ENCODE peak calls at places on chromosome 12, in six cellular contexts. Z is pancreas, B is sigmoid colon, I is cardiac muscle cell, H is tibial nerve, N is psoas muscle. L is an unnamed sample.

GRCh38 chr12:120798696-120799095 is 73.1 kb downstream of the ACADS start:
- DNase-seq in Z (no peak), B (no peak), I (no peak), H (no peak), N (no peak), L (peak; percentile 10)

GRCh38 chr12:22333751-22334695 is 484 bp downstream of the ST8SIA1 start:
- DNase-seq in Z (no peak), B (peak; percentile 73), I (peak; percentile 48), H (no peak), N (peak; percentile 18), L (peak; percentile 27)

GRCh38 chr12:101698782-101699347 is 1.4 kb downstream of the CHPT1 start:
- DNase-seq in Z (no peak), B (no peak), I (no peak), H (no peak), N (no peak), L (peak; percentile 14)

GRCh38 chr12:5739862-5740370 is 205.1 kb downstream of the ANO2 start:
- DNase-seq in Z (no peak), B (no peak), I (no peak), H (no peak), N (no peak), L (no peak)

GRCh38 chr12:115437061-115437567 is 753.1 kb upstream of the TBX3 start:
- DNase-seq in Z (no peak), B (no peak), I (no peak), H (no peak), N (no peak), L (no peak)

GRCh38 chr12:86914716-86915115 is 658.5 kb upstream of the MGAT4C start:
- DNase-seq in Z (no peak), B (no peak), I (peak; percentile 45), H (no peak), N (no peak), L (peak; percentile 30)

GRCh38 chr12:116028619-116029018 is 248.9 kb downstream of the MED13L start:
- DNase-seq in Z (no peak), B (no peak), I (no peak), H (no peak), N (no peak), L (no peak)

GRCh38 chr12:47207005-47207717 is 127.4 kb upstream of the AMIGO2 start:
- DNase-seq in Z (no peak), B (no peak), I (no peak), H (no peak), N (no peak), L (no peak)

GRCh38 chr12:125081427-125081826 is 16.2 kb downstream of the AACS start:
- DNase-seq in Z (no peak), B (no peak), I (no peak), H (no peak), N (no peak), L (no peak)

GRCh38 chr12:119869720-119870119 is 7.4 kb downstream of the CIT start:
- DNase-seq in Z (no peak), B (no peak), I (no peak), H (no peak), N (peak; percentile 23), L (no peak)

GRCh38 chr12:65944637-65945036 is 120.4 kb downstream of the HMGA2 start:
- DNase-seq in Z (no peak), B (no peak), I (no peak), H (no peak), N (no peak), L (no peak)

GRCh38 chr12:103780992-103781391 is 60.0 kb downstream of the NT5DC3 start:
- DNase-seq in Z (no peak), B (no peak), I (no peak), H (no peak), N (no peak), L (no peak)

GRCh38 chr12:101697930-101698781 is 716 bp downstream of the CHPT1 start:
- DNase-seq in Z (peak; percentile 47), B (peak; percentile 82), I (peak; percentile 34), H (peak; percentile 25), N (peak; percentile 70), L (peak; percentile 20)

GRCh38 chr12:64780531-64781373 is 21.5 kb upstream of the GNS start:
- DNase-seq in Z (peak; percentile 85), B (peak; percentile 64), I (peak; percentile 52), H (no peak), N (peak; percentile 44), L (peak; percentile 28)

GRCh38 chr12:5588231-5588995 is 156.5 kb downstream of the NTF3 start:
- DNase-seq in Z (no peak), B (no peak), I (no peak), H (peak; percentile 52), N (no peak), L (no peak)

GRCh38 chr12:26555139-26555538 is 277.9 kb downstream of the ITPR2 start:
- DNase-seq in Z (no peak), B (no peak), I (no peak), H (no peak), N (no peak), L (no peak)

GRCh38 chr12:39646963-39647362 is 27.4 kb upstream of the ABCD2 start:
- DNase-seq in Z (no peak), B (no peak), I (no peak), H (peak; percentile 35), N (no peak), L (no peak)

GRCh38 chr12:112711026-112711425 is 80.5 kb upstream of the RPH3A start:
- DNase-seq in Z (no peak), B (no peak), I (no peak), H (no peak), N (no peak), L (no peak)

DNA sequence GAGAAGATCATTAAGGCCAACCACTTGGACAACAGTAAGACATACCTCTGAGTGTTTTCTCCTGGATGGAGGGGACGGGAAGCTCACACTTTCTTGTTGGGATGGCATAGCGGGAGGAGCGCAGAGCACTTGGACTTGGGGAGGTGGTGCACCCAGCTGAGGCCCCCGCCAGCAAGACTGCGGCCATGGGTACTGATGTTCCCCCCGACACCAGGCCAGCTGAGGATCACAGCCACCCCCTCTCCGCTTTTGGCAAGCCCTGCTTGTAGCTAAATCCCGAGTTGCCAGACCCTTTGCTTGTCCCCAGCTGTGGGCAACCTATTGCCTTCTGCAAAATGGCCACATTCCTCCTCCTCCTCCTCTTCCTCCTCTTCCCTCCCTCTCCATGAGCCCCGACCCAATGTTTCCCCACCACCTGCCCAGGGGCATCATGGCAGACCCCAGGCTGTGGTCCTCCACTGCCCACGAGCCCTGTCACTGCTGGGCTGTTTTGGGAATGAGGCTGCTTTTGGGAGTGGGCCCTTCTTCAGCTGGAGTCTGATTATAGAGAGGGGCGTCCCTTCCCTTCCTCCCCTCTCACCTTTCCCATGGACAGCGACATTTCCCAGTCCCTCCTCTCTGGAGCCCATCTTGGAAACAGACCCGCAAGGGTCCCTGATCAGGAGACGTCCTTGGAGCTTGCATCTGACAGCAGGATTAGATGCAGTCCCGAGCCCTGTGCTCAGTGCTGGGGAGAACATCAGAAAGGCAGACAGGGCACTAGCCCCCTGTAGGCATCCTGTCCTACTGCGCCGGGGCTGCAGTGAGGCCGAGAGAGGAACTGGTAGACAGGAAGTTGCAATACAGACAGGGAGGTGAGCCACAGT is 62.9 kb downstream of the PRMT8 start:
- DNase-seq in Z (no peak), B (no peak), I (no peak), H (no peak), N (no peak), L (no peak)
- H3K4me1 ChIP-seq in Z (no peaks in the 10 kb centered on the region), B (no peaks in the 10 kb centered on the region), I (no peaks in the 10 kb centered on the region), H (no peaks in the 10 kb centered on the region), N (no peaks in the 10 kb centered on the region), L (no peaks in the 10 kb centered on the region)

GRCh38 chr12:19129486-19130223 is at the start of gene PLEKHA5:
- DNase-seq in Z (peak; percentile 76), B (peak; percentile 81), I (peak; percentile 93), H (peak; percentile 52), N (peak; percentile 72), L (peak; percentile 80)
- TF ChIP-seq CTCF in Z (no peak), B (no peak), I (no peak), H (no peak), N (no peak), L (no peak)

GRCh38 chr12:122352394-122352793 is 70.1 kb downstream of the CLIP1 start:
- DNase-seq in Z (no peak), B (no peak), I (no peak), H (no peak), N (no peak), L (no peak)

GRCh38 chr12:122354958-122355641 is 67.4 kb downstream of the CLIP1 start:
- DNase-seq in Z (no peak), B (no peak), I (no peak), H (no peak), N (no peak), L (no peak)

GRCh38 chr12:122350444-122350843 is 72.0 kb downstream of the CLIP1 start:
- DNase-seq in Z (no peak), B (no peak), I (no peak), H (no peak), N (peak; percentile 40), L (peak; percentile 39)

GRCh38 chr12:122356192-122356635 is 66.3 kb downstream of the CLIP1 start:
- DNase-seq in Z (no peak), B (no peak), I (peak; percentile 56), H (peak; percentile 68), N (no peak), L (peak; percentile 62)

DNA sequence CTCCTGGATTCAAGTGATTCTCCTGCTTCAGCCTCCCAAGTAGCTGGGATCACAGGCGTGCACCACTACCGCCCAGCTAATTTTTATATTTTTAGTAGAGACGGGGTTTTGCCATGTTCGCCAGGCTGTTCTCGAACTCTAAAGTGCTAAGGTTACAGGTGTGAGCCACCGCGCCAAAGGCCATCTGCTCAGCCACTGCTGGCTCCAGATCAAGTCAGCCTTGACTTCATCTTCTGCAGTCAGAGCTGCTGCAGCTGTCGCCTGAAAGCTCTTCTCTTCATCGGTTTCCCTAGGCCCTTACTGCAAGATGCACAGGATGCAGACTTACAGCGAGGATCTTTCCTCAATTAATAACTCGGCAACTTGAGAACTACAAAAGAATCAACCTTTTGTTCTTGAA is 66.8 kb downstream of the CLIP1 start:
- DNase-seq in Z (no peak), B (no peak), I (no peak), H (no peak), N (peak; percentile 40), L (peak; percentile 18)
- H3K36me3 ChIP-seq in Z (peaks cover 58% of the 10 kb centered on the region), B (peaks cover 54% of the 10 kb centered on the region), I (peaks cover 5% of the 10 kb centered on the region), H (peaks cover 17% of the 10 kb centered on the region), N (peaks cover 14% of the 10 kb centered on the region), L (peaks cover 7% of the 10 kb centered on the region)

GRCh38 chr12:24724765-24725307 is 224.1 kb downstream of the BCAT1 start:
- DNase-seq in Z (no peak), B (no peak), I (no peak), H (no peak), N (no peak), L (no peak)

GRCh38 chr12:24718641-24719040 is 230.3 kb downstream of the BCAT1 start:
- DNase-seq in Z (no peak), B (no peak), I (no peak), H (no peak), N (no peak), L (no peak)

GRCh38 chr12:24714237-24714636 is 234.7 kb downstream of the BCAT1 start:
- DNase-seq in Z (no peak), B (no peak), I (no peak), H (no peak), N (no peak), L (no peak)

GRCh38 chr12:24723759-24724158 is 225.1 kb downstream of the BCAT1 start:
- DNase-seq in Z (no peak), B (no peak), I (no peak), H (no peak), N (no peak), L (no peak)

DNA sequence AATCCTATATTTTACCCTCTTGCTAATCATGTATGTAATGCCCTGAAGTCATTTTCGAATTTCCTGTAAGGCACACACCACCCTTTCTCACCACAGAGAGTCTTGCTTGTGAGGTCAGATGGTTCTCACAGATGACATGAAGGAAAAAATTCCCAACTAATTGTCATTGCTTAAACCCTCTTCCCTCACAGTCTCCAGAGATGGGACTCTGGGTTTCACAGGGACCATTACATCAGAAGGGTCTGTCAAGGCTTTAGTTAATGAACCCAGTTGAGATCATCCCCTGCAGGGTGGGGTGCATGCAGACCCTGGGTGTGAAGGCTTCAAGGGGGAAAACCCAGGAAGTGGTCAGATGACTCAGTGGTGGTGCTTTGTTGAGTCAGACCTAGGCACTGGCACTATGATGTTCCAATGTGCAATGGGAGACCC is 229.6 kb downstream of the BCAT1 start:
- DNase-seq in Z (no peak), B (no peak), I (no peak), H (no peak), N (no peak), L (no peak)
- H3K4me1 ChIP-seq in Z (no peaks in the 10 kb centered on the region), B (no peaks in the 10 kb centered on the region), I (peaks cover 6% of the 10 kb centered on the region), H (no peaks in the 10 kb centered on the region), N (no peaks in the 10 kb centered on the region), L (no peaks in the 10 kb centered on the region)